ENCODE peak calls at places on chromosomes 16 and 17, in five cellular contexts. Y, J, U, X and A are unnamed samples.
A peak's percentile ranks its signal among the peaks of the same experiment; 100 is the strongest.

GRCh38 chr17:42027961-42028790 is 8.3 kb downstream of the NKIRAS2 start:
- DNase-seq in J (no peak), X (no peak), Y (no peak), U (no peak), A (no peak)

GRCh38 chr17:82926716-82927115 is 86.9 kb upstream of the ZNF750 start:
- DNase-seq in X (no peak), U (no peak), J (no peak), Y (no peak), A (no peak)

GRCh38 chr16:2821483-2822157 is 4.6 kb downstream of the PRSS21 start:
- DNase-seq in U (no peak), X (no peak), J (no peak), Y (no peak), A (peak; percentile 7)

GRCh38 chr16:49537924-49538455 is 164.4 kb downstream of the C16orf78 start:
- DNase-seq in J (no peak), Y (no peak), U (no peak), X (no peak), A (no peak)

GRCh38 chr16:680625-680945 is 375 bp downstream of the STUB1 start:
- DNase-seq in X (no peak), U (no peak), J (no peak), Y (no peak), A (no peak)

GRCh38 chr17:19719365-19720209 is 3.2 kb upstream of the SLC47A2 start:
- DNase-seq in J (no peak), Y (no peak), U (no peak), X (peak; percentile 36), A (peak; percentile 77)

GRCh38 chr17:12020595-12021590 is at the start of gene MAP2K4:
- DNase-seq in X (peak; percentile 85), U (peak; percentile 88), Y (peak; percentile 89), J (no peak), A (peak; percentile 44)

GRCh38 chr17:27808629-27809028 is 8.3 kb upstream of the NOS2 start:
- DNase-seq in J (no peak), X (no peak), U (no peak), Y (no peak), A (no peak)

GRCh38 chr17:62648247-62648953 is 20.9 kb downstream of the MRC2 start:
- DNase-seq in U (no peak), X (no peak), J (no peak), Y (no peak), A (no peak)

GRCh38 chr17:46819906-46820351 is 1.4 kb upstream of the WNT3 start:
- DNase-seq in U (no peak), Y (no peak), J (no peak), X (no peak), A (no peak)

GRCh38 chr16:84292032-84292431 is 2.6 kb upstream of the WFDC1 start:
- DNase-seq in U (no peak), J (no peak), X (no peak), Y (no peak), A (peak; percentile 35)

GRCh38 chr17:10640475-10640874 is 16.6 kb downstream of the MYH3 start:
- DNase-seq in U (no peak), X (no peak), Y (no peak), J (no peak), A (no peak)

GRCh38 chr17:80183581-80184422 is 14.0 kb downstream of the CARD14 start:
- DNase-seq in Y (no peak), U (no peak), X (no peak), J (no peak), A (no peak)

GRCh38 chr16:65809627-65810026 is 556.9 kb upstream of the CDH5 start:
- DNase-seq in J (no peak), U (no peak), X (no peak), Y (no peak), A (no peak)

GRCh38 chr16:3161235-3162018 is 26.6 kb upstream of the OR1F1 start:
- DNase-seq in U (no peak), X (no peak), J (no peak), Y (no peak), A (no peak)

GRCh38 chr16:84053237-84053636 is 10.6 kb upstream of the SLC38A8 start:
- DNase-seq in X (no peak), J (no peak), U (no peak), Y (no peak), A (no peak)

GRCh38 chr17:74437702-74438101 is 5.8 kb downstream of the GPRC5C start:
- DNase-seq in X (peak; percentile 29), U (no peak), J (no peak), Y (no peak), A (no peak)

GRCh38 chr17:55432358-55433028 is 10.9 kb upstream of the MMD start:
- DNase-seq in Y (no peak), X (no peak), J (no peak), U (no peak), A (peak; percentile 45)

GRCh38 chr16:58451263-58451662 is 48.7 kb upstream of the NDRG4 start:
- DNase-seq in J (no peak), Y (no peak), X (no peak), U (no peak), A (no peak)

GRCh38 chr17:57666946-57667345 is 78.2 kb downstream of the CCDC182 start:
- DNase-seq in Y (no peak), J (no peak), U (no peak), X (no peak), A (no peak)

GRCh38 chr16:86391486-86391885 is 118.8 kb upstream of the FOXF1 start:
- DNase-seq in Y (no peak), X (no peak), J (no peak), U (no peak), A (no peak)

GRCh38 chr17:78558181-78558850 is 18.9 kb downstream of the DNAH17 start:
- DNase-seq in U (no peak), X (peak; percentile 18), J (no peak), Y (peak; percentile 6), A (no peak)

GRCh38 chr17:3385869-3386816 is at the start of gene OR3A2:
- DNase-seq in Y (no peak), X (no peak), U (no peak), J (no peak), A (no peak)